ENCODE peak calls at places on chromosomes 13 and 19, in five cellular contexts. Y, W, F, V and I are unnamed samples.

GRCh38 chr13:69903081-69903480 is 204.5 kb upstream of the ATXN8OS start:
- DNase-seq in F (no peak), W (peak), Y (no peak), V (no peak), I (no peak)

GRCh38 chr19:13796301-13797057 is 1.2 kb downstream of the ZSWIM4 start:
- DNase-seq in V (no peak), W (peak), Y (peak), F (no peak), I (peak)

GRCh38 chr19:51333836-51334460 is 8.0 kb downstream of the VSIG10L start:
- DNase-seq in W (no peak), F (peak), V (peak), Y (no peak), I (no peak)

GRCh38 chr13:49113526-49114286 is 106.4 kb upstream of the MLNR start:
- DNase-seq in W (peak), V (no peak), Y (no peak), F (no peak), I (peak)

GRCh38 chr13:113837554-113838355 is 26.1 kb downstream of the GAS6 start:
- DNase-seq in F (no peak), W (peak), V (no peak), Y (peak), I (peak)

GRCh38 chr13:113815151-113816058 is 48.5 kb downstream of the GAS6 start:
- DNase-seq in F (peak), Y (no peak), W (no peak), V (peak), I (no peak)

GRCh38 chr13:30314562-30314961 is 7.2 kb upstream of the KATNAL1 start:
- DNase-seq in Y (no peak), W (no peak), F (no peak), V (no peak), I (no peak)

GRCh38 chr19:9914315-9915207 is 21.8 kb downstream of the OLFM2 start:
- DNase-seq in F (peak), V (peak), W (peak), Y (peak), I (peak)

GRCh38 chr13:32209670-32210069 is 105.5 kb downstream of the ZAR1L start:
- DNase-seq in F (no peak), Y (no peak), W (no peak), V (no peak), I (no peak)

GRCh38 chr13:44575741-44576395 is at the start of gene TSC22D1:
- DNase-seq in F (peak), Y (peak), V (peak), W (peak), I (peak)

GRCh38 chr19:22610121-22610520 is 24.0 kb upstream of the ZNF492 start:
- DNase-seq in V (no peak), F (no peak), Y (no peak), W (no peak), I (no peak)

GRCh38 chr13:103948477-103948876 is 882.3 kb upstream of the SLC10A2 start:
- DNase-seq in F (no peak), W (no peak), V (no peak), Y (no peak), I (no peak)

GRCh38 chr19:41870401-41870873 is 6.6 kb upstream of the CD79A start:
- DNase-seq in V (peak), F (no peak), Y (no peak), W (peak), I (no peak)

GRCh38 chr13:107563099-107563925 is 652.0 kb downstream of the LIG4 start:
- DNase-seq in Y (no peak), W (no peak), F (no peak), V (no peak), I (no peak)

GRCh38 chr19:19628499-19629134 is 597 bp upstream of the LPAR2 start:
- DNase-seq in W (peak), V (peak), F (peak), Y (no peak), I (no peak)

GRCh38 chr13:96636310-96636709 is 358.0 kb downstream of the OXGR1 start:
- DNase-seq in V (no peak), F (no peak), W (peak), Y (no peak), I (peak)

GRCh38 chr19:47438793-47439220 is 19.5 kb upstream of the MEIS3 start:
- DNase-seq in W (no peak), Y (no peak), F (no peak), V (no peak), I (no peak)

GRCh38 chr13:88622362-88622973 is 951.3 kb downstream of the SLITRK5 start:
- DNase-seq in Y (no peak), F (no peak), V (peak), W (no peak), I (no peak)

GRCh38 chr13:33311040-33311439 is 25.5 kb upstream of the STARD13 start:
- DNase-seq in W (no peak), V (no peak), Y (no peak), F (no peak), I (no peak)

GRCh38 chr19:53659292-53659691 is 27.5 kb downstream of the DPRX start:
- DNase-seq in V (no peak), F (peak), Y (no peak), W (no peak), I (peak)

GRCh38 chr13:98893361-98893760 is 84.5 kb downstream of the DOCK9 start:
- DNase-seq in V (no peak), F (no peak), Y (no peak), W (no peak), I (no peak)

GRCh38 chr19:13212759-13213330 is 62.6 kb downstream of the IER2 start:
- DNase-seq in Y (peak), W (peak), V (peak), F (peak), I (peak)

GRCh38 chr13:37706041-37706440 is 107.5 kb upstream of the POSTN start:
- DNase-seq in F (no peak), Y (no peak), V (no peak), W (no peak), I (no peak)

GRCh38 chr19:15010497-15011255 is 31.0 kb upstream of the SLC1A6 start:
- DNase-seq in V (no peak), F (no peak), Y (no peak), W (no peak), I (no peak)

GRCh38 chr13:30307966-30308290 is 577 bp upstream of the KATNAL1 start:
- DNase-seq in W (no peak), Y (no peak), V (no peak), F (no peak), I (no peak)

GRCh38 chr19:6556480-6556879 is 25.7 kb downstream of the TNFSF9 start:
- DNase-seq in F (no peak), W (no peak), Y (no peak), V (peak), I (peak)

GRCh38 chr19:34461375-34462100 is 20.0 kb upstream of the WTIP start:
- DNase-seq in Y (no peak), V (no peak), F (no peak), W (peak), I (peak)

GRCh38 chr13:48730971-48731658 is 77.4 kb downstream of the CYSLTR2 start:
- DNase-seq in V (peak), W (peak), F (no peak), Y (no peak), I (peak)